ENCODE peak calls at places on chromosomes 7 and 10, in five cellular contexts. Z is NCI-H774, Q is tibial nerve, D is nucleus accumbens, X is amygdala. E is an unnamed sample.

GRCh38 chr7:7972927-7973594 is 4.5 kb downstream of the GLCCI1 start:
- DNase-seq in Q (no peak), Z (no peak), D (no peak), X (no peak), E (no peak)

GRCh38 chr7:94440460-94441039 is 45.9 kb downstream of the COL1A2 start:
- DNase-seq in Z (no peak), X (no peak), Q (no peak), D (no peak), E (no peak)

GRCh38 chr10:54284526-54285193 is 516.4 kb downstream of the PCDH15 start:
- DNase-seq in X (no peak), D (no peak), Q (no peak), Z (no peak), E (no peak)

GRCh38 chr7:34756025-34756437 is 98.0 kb downstream of the NPSR1 start:
- DNase-seq in X (no peak), Z (peak), Q (no peak), D (no peak), E (no peak)

GRCh38 chr7:139931190-139932007 is 102.3 kb downstream of the TBXAS1 start:
- DNase-seq in Q (no peak), Z (no peak), D (no peak), X (no peak), E (no peak)

GRCh38 chr7:149772821-149773425 is 465 bp downstream of the ZNF467 start:
- DNase-seq in Z (no peak), D (no peak), Q (no peak), X (no peak), E (peak)

GRCh38 chr7:48760528-48761265 is 163.7 kb upstream of the CDC14C start:
- DNase-seq in Z (no peak), D (no peak), Q (no peak), X (no peak), E (no peak)

GRCh38 chr7:99949645-99950228 is 20.3 kb upstream of the GJC3 start:
- DNase-seq in Z (no peak), D (no peak), X (no peak), Q (no peak), E (no peak)

GRCh38 chr7:116663744-116664143 is 8.3 kb upstream of the MET start:
- DNase-seq in X (no peak), D (no peak), Z (no peak), Q (no peak), E (no peak)

GRCh38 chr10:118792501-118792900 is 37.7 kb upstream of the CACUL1 start:
- DNase-seq in X (no peak), Q (no peak), Z (no peak), D (no peak), E (no peak)

GRCh38 chr10:118101501-118101900 is 54.8 kb upstream of the RAB11FIP2 start:
- DNase-seq in X (no peak), Z (no peak), D (no peak), Q (no peak), E (no peak)

GRCh38 chr7:138089080-138089901 is 13.0 kb downstream of the AKR1D1 start:
- DNase-seq in X (no peak), Q (no peak), D (no peak), Z (no peak), E (no peak)

GRCh38 chr7:124088590-124088989 is 55.7 kb upstream of the TMEM229A start:
- DNase-seq in Z (no peak), D (no peak), Q (no peak), X (no peak), E (no peak)

GRCh38 chr7:44311561-44312495 is 13.6 kb downstream of the CAMK2B start:
- DNase-seq in Z (no peak), D (no peak), Q (no peak), X (no peak), E (no peak)

GRCh38 chr10:87723500-87723899 is 63.8 kb downstream of the PAPSS2 start:
- DNase-seq in Q (no peak), Z (no peak), D (no peak), X (no peak), E (no peak)

GRCh38 chr7:155003215-155003999 is 483 bp upstream of the PAXIP1 start:
- DNase-seq in X (peak), Q (peak), Z (peak), D (peak), E (peak)

GRCh38 chr7:129946282-129946681 is 6.5 kb downstream of the UBE2H start:
- DNase-seq in Z (no peak), X (no peak), D (no peak), Q (no peak), E (no peak)

GRCh38 chr10:114276671-114277070 is 37.6 kb downstream of the VWA2 start:
- DNase-seq in Z (no peak), X (no peak), D (no peak), Q (no peak), E (peak)